ENCODE peak calls at places on chromosome 11, in nine cellular contexts. N is lung; E is astrocyte of the spinal cord; G is CD8-positive, alpha-beta T cell; P is ovary; M is dorsolateral prefrontal cortex; O is fibroblast of lung; Y is AG04450; T is NB4. X is an unnamed sample.

GRCh38 chr11:111574373-111575230 is 27.6 kb upstream of the SIK2 start:
- DNase-seq in G (no peak), M (no peak), E (no peak), O (no peak), N (no peak), T (no peak), P (no peak), Y (no peak), X (no peak)

GRCh38 chr11:76237914-76238313 is 31.6 kb upstream of the WNT11 start:
- DNase-seq in M (no peak), E (no peak), P (no peak), G (no peak), T (peak; percentile 53), N (no peak), O (peak; percentile 15), Y (no peak), X (peak; percentile 36)

GRCh38 chr11:3939211-3939610 is 83.7 kb downstream of the STIM1 start:
- DNase-seq in N (no peak), E (peak; percentile 93), O (peak; percentile 94), M (no peak), T (no peak), G (no peak), Y (peak; percentile 84), P (no peak), X (peak; percentile 91)

GRCh38 chr11:113553235-113553634 is 78.0 kb upstream of the DRD2 start:
- DNase-seq in Y (peak; percentile 59), G (no peak), O (peak; percentile 74), E (peak; percentile 97), T (no peak), P (no peak), M (no peak), N (no peak), X (peak; percentile 90)

GRCh38 chr11:11635456-11635855 is 13.7 kb upstream of the GALNT18 start:
- DNase-seq in N (no peak), G (no peak), T (no peak), E (no peak), Y (no peak), O (no peak), M (no peak), P (no peak), X (no peak)

GRCh38 chr11:92225563-92226308 is 1.1 kb downstream of the FAT3 start:
- DNase-seq in N (no peak), Y (no peak), T (no peak), M (no peak), E (peak; percentile 26), O (peak; percentile 34), P (no peak), G (no peak), X (no peak)

GRCh38 chr11:13668957-13669521 is 571 bp downstream of the FAR1 start:
- DNase-seq in G (peak; percentile 15), O (peak; percentile 17), T (peak; percentile 63), Y (no peak), M (no peak), N (peak; percentile 50), E (peak; percentile 24), P (peak; percentile 59), X (no peak)

GRCh38 chr11:67572747-67573419 is 10.7 kb upstream of the GSTP1 start:
- DNase-seq in G (no peak), N (peak; percentile 67), P (no peak), M (peak; percentile 53), O (peak; percentile 59), Y (no peak), E (peak; percentile 42), T (peak; percentile 68), X (peak; percentile 50)

GRCh38 chr11:76850815-76851214 is 9.9 kb upstream of the ACER3 start:
- DNase-seq in E (no peak), N (no peak), P (no peak), Y (no peak), M (no peak), G (no peak), T (no peak), O (no peak), X (no peak)

GRCh38 chr11:36105743-36106581 is 162.1 kb downstream of the LDLRAD3 start:
- DNase-seq in N (no peak), M (no peak), T (no peak), P (no peak), Y (no peak), O (no peak), G (no peak), E (no peak), X (no peak)

GRCh38 chr11:9273430-9274336 is 8.5 kb upstream of the DENND5A start:
- DNase-seq in Y (no peak), O (peak; percentile 51), N (no peak), T (peak; percentile 86), G (no peak), E (peak; percentile 50), P (no peak), M (no peak), X (peak; percentile 78)

GRCh38 chr11:91104237-91104636 is 881.4 kb upstream of the CHORDC1 start:
- DNase-seq in O (peak; percentile 84), E (peak; percentile 59), G (no peak), M (no peak), N (no peak), P (no peak), Y (peak; percentile 29), T (no peak), X (peak; percentile 44)

GRCh38 chr11:28547395-28547794 is 439.2 kb downstream of the METTL15 start:
- DNase-seq in N (no peak), T (no peak), G (no peak), M (no peak), Y (no peak), O (no peak), E (no peak), P (no peak), X (no peak)

GRCh38 chr11:68940651-68941323 is 37.1 kb downstream of the IGHMBP2 start:
- DNase-seq in G (no peak), N (no peak), T (no peak), M (no peak), Y (no peak), E (no peak), P (no peak), O (no peak), X (no peak)

GRCh38 chr11:107293677-107294344 is 163.8 kb downstream of the CWF19L2 start:
- DNase-seq in G (no peak), E (no peak), P (no peak), N (no peak), M (no peak), O (peak; percentile 5), T (no peak), Y (no peak), X (no peak)

GRCh38 chr11:73468590-73469161 is 92.5 kb downstream of the RELT start:
- DNase-seq in G (no peak), P (no peak), E (no peak), T (no peak), Y (no peak), M (no peak), N (no peak), O (no peak), X (no peak)
- H3K4me3 ChIP-seq in G (no peak overlapping the region), P (no peak overlapping the region), E (no peak overlapping the region), T (no peak overlapping the region), Y (no peak overlapping the region), M (no peak overlapping the region), N (no peak overlapping the region), O (no peak overlapping the region), X (no peak overlapping the region)

GRCh38 chr11:46364791-46365190 is 16.7 kb upstream of the MDK start:
- DNase-seq in T (no peak), Y (no peak), G (no peak), E (no peak), M (no peak), P (no peak), O (no peak), N (no peak), X (no peak)

GRCh38 chr11:46362146-46363030 is 15.1 kb downstream of the DGKZ start:
- DNase-seq in Y (no peak), M (no peak), T (peak; percentile 23), O (no peak), P (no peak), G (no peak), E (no peak), N (no peak), X (no peak)

GRCh38 chr11:46363031-46363407 is 15.8 kb downstream of the DGKZ start:
- DNase-seq in N (peak; percentile 64), M (no peak), T (peak; percentile 78), O (no peak), E (peak; percentile 74), P (no peak), Y (no peak), G (no peak), X (peak; percentile 36)

GRCh38 chr11:46364056-46364455 is 16.8 kb downstream of the DGKZ start:
- DNase-seq in P (no peak), T (no peak), O (no peak), G (no peak), N (no peak), E (no peak), M (no peak), Y (no peak), X (no peak)

GRCh38 chr11:46363455-46363920 is 16.2 kb downstream of the DGKZ start:
- DNase-seq in Y (no peak), N (no peak), E (peak; percentile 53), T (peak; percentile 32), P (no peak), G (no peak), O (no peak), M (peak; percentile 86), X (peak; percentile 14)
- TF ChIP-seq CTCF in Y (no peak), N (no peak), E (peak; percentile 20), T (no peak), P (no peak), G (no peak), O (no peak), M (peak; percentile 29), X (no peak)

GRCh38 chr11:18050853-18051252 is 4.8 kb upstream of the TPH1 start:
- DNase-seq in G (no peak), N (no peak), M (no peak), Y (no peak), P (no peak), O (no peak), T (peak; percentile 13), E (no peak), X (no peak)

GRCh38 chr11:18046116-18046777 is at the start of gene TPH1:
- DNase-seq in E (peak; percentile 50), N (peak; percentile 39), Y (no peak), T (no peak), P (peak; percentile 57), O (peak; percentile 33), M (no peak), G (no peak), X (peak; percentile 21)
- H3K4me3 ChIP-seq in E (no peak within 1 kb of the TSS), N (no peak within 1 kb of the TSS), Y (no peak within 1 kb of the TSS), T (no peak within 1 kb of the TSS), P (no peak within 1 kb of the TSS), O (no peak within 1 kb of the TSS), M (no peak within 1 kb of the TSS), G (no peak within 1 kb of the TSS), X (no peak within 1 kb of the TSS)

DNA sequence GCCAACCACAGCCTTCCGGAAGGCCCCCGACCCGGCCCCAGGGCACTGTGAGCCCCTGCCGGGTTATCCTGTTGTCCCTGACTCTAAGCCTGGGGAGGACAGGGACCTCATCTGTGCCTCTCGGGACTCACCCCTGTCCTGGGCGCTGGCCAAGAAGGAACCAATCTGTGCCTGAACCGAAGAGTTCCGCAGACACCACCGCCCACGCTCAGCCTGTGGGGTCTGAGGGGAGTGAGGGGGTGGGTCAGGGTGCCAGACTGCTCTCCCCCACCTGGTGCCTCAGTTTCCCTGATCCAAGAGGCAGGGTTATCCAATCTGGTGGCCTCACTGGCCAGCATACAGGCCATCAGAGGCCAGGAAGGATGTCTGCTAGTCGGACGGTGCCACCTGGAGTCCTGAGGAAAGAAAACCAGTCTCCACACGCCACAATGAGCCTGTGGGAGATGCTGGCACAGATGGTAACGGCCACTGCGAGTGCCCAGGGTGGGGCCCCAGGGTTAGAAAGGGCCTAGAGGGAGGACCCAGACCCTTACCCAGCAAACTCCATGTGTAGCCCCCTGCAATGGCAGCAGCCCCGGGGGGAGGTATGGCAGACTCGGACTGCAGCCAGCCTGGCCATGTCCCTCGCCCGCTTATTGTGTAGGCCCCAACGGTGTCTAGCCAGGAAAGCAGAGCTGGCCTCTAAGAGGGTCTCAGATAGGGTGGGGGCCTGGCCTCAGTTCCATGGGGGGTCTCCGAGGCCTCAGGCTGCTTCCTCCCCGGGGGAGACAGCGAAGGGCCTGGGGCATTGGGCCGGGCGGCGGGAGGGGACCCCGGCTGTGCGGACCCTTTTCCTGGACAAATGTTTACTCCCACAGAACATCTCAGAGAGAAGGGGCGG is 827 bp upstream of the TNNT3 start:
- DNase-seq in O (no peak), M (no peak), G (no peak), P (no peak), E (no peak), N (no peak), T (no peak), Y (no peak), X (no peak)
- TF ChIP-seq CTCF in O (peak; percentile 7), M (no peak), G (no peak), P (no peak), E (no peak), N (no peak), T (no peak), Y (no peak), X (no peak)

X was measured in fibroblast of mammary gland.